ENCODE peak calls at places on chromosomes 13 and 19, in seven cellular contexts. I is IMR-90, V is K562, X is lower leg skin, D is A549, L is HCT116, O is upper lobe of left lung. C is an unnamed sample.

GRCh38 chr13:102721800-102722231 is 27.0 kb upstream of the METTL21C start:
- DNase-seq in L (no peak), D (no peak), I (no peak), X (no peak), V (no peak), O (no peak), C (no peak)

GRCh38 chr13:77696006-77696862 is 1.3 kb upstream of the SLAIN1 start:
- DNase-seq in V (peak; percentile 5), D (no peak), O (no peak), I (no peak), L (no peak), X (no peak), C (no peak)

GRCh38 chr19:46721269-46722003 is 4.5 kb upstream of the PRKD2 start:
- DNase-seq in X (no peak), O (no peak), I (no peak), D (no peak), V (peak; percentile 64), L (no peak), C (peak; percentile 58)

GRCh38 chr13:99465454-99465853 is 35.8 kb upstream of the TM9SF2 start:
- DNase-seq in X (no peak), D (no peak), O (no peak), V (no peak), I (no peak), L (no peak), C (no peak)

GRCh38 chr19:29487432-29487831 is 38.4 kb upstream of the VSTM2B start:
- DNase-seq in I (no peak), D (no peak), V (no peak), L (no peak), X (no peak), O (no peak), C (peak; percentile 50)

GRCh38 chr19:48683349-48683748 is 10.5 kb upstream of the NTN5 start:
- DNase-seq in O (peak; percentile 32), L (no peak), D (no peak), X (no peak), I (peak; percentile 19), V (no peak), C (no peak)

GRCh38 chr19:40223135-40223822 is 3.2 kb downstream of the CCNP start:
- DNase-seq in V (no peak), L (no peak), O (peak; percentile 90), I (no peak), D (no peak), X (no peak), C (no peak)

GRCh38 chr19:9836021-9836420 is 903 bp downstream of the PIN1 start:
- DNase-seq in L (no peak), D (no peak), V (peak; percentile 8), I (peak; percentile 43), X (no peak), O (no peak), C (peak; percentile 64)

GRCh38 chr19:16659464-16659831 is 496 bp downstream of the SMIM7 start:
- DNase-seq in I (no peak), V (no peak), D (no peak), O (no peak), X (no peak), L (no peak), C (no peak)

GRCh38 chr13:58190578-58190977 is 559.0 kb downstream of the PCDH17 start:
- DNase-seq in O (no peak), L (no peak), V (no peak), D (no peak), I (no peak), X (no peak), C (no peak)

GRCh38 chr19:31340059-31341025 is 8.9 kb downstream of the TSHZ3 start:
- DNase-seq in O (peak; percentile 32), I (peak; percentile 62), L (no peak), V (no peak), X (no peak), D (no peak), C (peak; percentile 36)

GRCh38 chr19:23999821-24000610 is 85.3 kb downstream of the ZNF726 start:
- DNase-seq in O (no peak), L (no peak), I (no peak), V (no peak), D (no peak), X (no peak), C (no peak)

GRCh38 chr13:66748712-66749111 is 481.4 kb downstream of the PCDH9 start:
- DNase-seq in D (no peak), I (no peak), O (no peak), V (no peak), X (no peak), L (no peak), C (no peak)

GRCh38 chr19:1244693-1245451 is 3.3 kb downstream of the ATP5F1D start:
- DNase-seq in X (peak; percentile 69), O (peak; percentile 93), V (no peak), L (no peak), D (no peak), I (no peak), C (no peak)
- TF ChIP-seq POLR2A in X (no peak), O (no peak), V (peak; percentile 41), L (no peak), D (no peak), I (no peak), C (no peak)

GRCh38 chr13:45436953-45437352 is 18.8 kb upstream of the SLC25A30 start:
- DNase-seq in O (no peak), X (no peak), L (no peak), D (no peak), V (no peak), I (no peak), C (no peak)

GRCh38 chr13:45432737-45433380 is 14.7 kb upstream of the SLC25A30 start:
- DNase-seq in V (no peak), L (no peak), I (no peak), D (no peak), O (no peak), X (no peak), C (no peak)

GRCh38 chr13:45433381-45433790 is 15.2 kb upstream of the SLC25A30 start:
- DNase-seq in D (no peak), I (no peak), X (no peak), O (no peak), L (no peak), V (no peak), C (no peak)

GRCh38 chr13:45436332-45436731 is 18.2 kb upstream of the SLC25A30 start:
- DNase-seq in I (no peak), X (no peak), O (no peak), L (no peak), V (no peak), D (no peak), C (no peak)

GRCh38 chr13:45434556-45435371 is 16.6 kb upstream of the SLC25A30 start:
- DNase-seq in X (no peak), L (no peak), D (no peak), V (no peak), I (no peak), O (no peak), C (no peak)
- TF ChIP-seq POLR2A in X (no peak), L (no peak), D (no peak), V (no peak), I (no peak), O (no peak), C (no peak)

GRCh38 chr19:11737964-11738745 is 591 bp downstream of the ZNF823 start:
- DNase-seq in X (peak; percentile 26), O (peak; percentile 84), I (peak; percentile 12), D (peak; percentile 43), V (peak; percentile 38), L (no peak), C (peak; percentile 65)
- TF ChIP-seq POLR2A in X (no peak), O (no peak), I (no peak), D (no peak), V (no peak), L (no peak), C (no peak)

GRCh38 chr13:110524484-110525254 is 36.9 kb downstream of the RAB20 start:
- DNase-seq in X (no peak), L (no peak), I (no peak), D (no peak), V (no peak), O (peak; percentile 66), C (peak; percentile 87)
- TF ChIP-seq POLR2A in X (no peak), L (no peak), I (no peak), D (no peak), V (no peak), O (no peak), C (no peak)

GRCh38 chr19:57954996-57955395 is 7.5 kb upstream of the ZNF256 start:
- DNase-seq in L (no peak), V (no peak), I (no peak), X (no peak), D (no peak), O (no peak), C (no peak)
- TF ChIP-seq POLR2A in L (no peak), V (no peak), I (no peak), X (no peak), D (no peak), O (no peak), C (no peak)

DNA sequence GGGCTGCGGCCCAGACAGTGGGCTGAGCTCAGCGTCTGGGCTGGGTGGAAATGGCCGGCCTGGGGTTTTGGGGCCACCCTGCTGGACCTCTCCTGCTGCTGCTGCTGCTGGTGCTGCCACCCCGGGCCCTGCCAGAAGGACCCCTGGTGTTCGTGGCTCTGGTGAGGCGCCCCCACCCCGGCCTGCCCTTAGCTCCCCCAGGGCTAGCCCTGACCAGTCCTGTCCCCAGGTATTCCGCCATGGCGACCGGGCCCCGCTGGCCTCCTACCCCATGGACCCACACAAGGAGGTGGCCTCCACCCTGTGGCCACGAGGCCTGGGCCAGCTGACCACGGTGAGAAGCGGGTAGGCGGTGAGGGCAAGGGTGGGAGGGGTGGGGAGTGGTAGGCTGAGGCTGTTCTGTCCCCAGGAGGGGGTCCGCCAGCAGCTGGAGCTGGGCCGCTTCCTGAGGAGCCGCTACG is at the start of gene ACP4:
- DNase-seq in D (no peak), O (peak; percentile 79), L (no peak), X (no peak), I (no peak), V (no peak), C (no peak)
- TF ChIP-seq POLR2A in D (no peak), O (no peak), L (no peak), X (no peak), I (no peak), V (no peak), C (no peak)

DNA sequence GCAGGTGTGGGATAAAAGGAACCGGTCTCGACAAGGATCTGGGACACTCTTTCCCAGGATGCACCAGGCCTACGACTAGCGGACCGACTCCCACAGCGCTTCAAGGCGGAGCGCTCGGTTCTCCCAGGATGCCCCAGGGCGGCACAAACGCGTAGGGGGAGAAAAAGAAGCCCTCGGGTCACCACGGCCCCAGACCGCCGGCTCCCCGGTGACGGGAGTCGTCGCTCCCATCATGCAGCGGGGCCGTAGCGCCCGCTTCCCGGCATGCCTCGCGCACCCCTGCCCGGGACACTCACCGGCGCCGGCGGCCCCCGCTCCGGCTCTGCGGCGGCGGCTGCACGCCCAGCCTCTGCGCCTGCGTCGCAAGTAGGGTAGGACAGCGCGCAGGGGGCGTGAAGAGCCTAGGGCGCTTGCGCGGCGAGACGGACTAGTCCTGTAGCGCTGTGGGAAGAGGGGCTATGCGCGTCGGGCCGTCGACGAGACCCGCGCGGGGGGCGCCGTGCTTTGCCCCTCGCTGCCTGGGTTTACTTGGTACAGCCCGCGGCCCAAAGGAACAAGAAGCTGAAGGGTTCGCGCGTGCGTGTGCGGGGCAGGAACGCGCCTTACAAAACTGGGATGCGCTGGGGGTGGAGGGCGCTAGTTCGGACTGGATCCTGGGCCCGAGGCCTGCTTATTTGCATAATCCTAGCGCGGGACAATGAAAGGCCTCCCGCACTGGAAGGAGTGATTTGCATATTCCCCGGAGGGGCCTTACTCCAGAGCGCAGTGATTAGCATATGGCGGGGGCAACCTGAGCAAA is at the start of gene ZNF428:
- DNase-seq in I (peak; percentile 88), L (peak; percentile 61), X (peak; percentile 66), D (peak; percentile 91), O (peak; percentile 96), V (peak; percentile 92), C (peak; percentile 88)
- TF ChIP-seq POLR2A in I (peak; percentile 76), L (peak; percentile 72), X (no peak), D (peak; percentile 83), O (peak; percentile 60), V (peak; percentile 92), C (peak; percentile 70)

GRCh38 chr19:15456871-15457700 is 7.3 kb downstream of the RASAL3 start:
- DNase-seq in D (peak; percentile 30), V (peak; percentile 70), X (peak; percentile 31), I (no peak), O (peak; percentile 82), L (peak; percentile 27), C (no peak)
- TF ChIP-seq POLR2A in D (no peak), V (no peak), X (no peak), I (no peak), O (no peak), L (no peak), C (no peak)

C was measured in NB4.